ENCODE peak calls at places on chromosomes 1 and 21, in eight cellular contexts. Y is HT1080; G is breast epithelium; Z is activated gamma-delta T cell treated with Interleukin-2 at 50 U/mL for 16 hours; D is activated naive CD4-positive, alpha-beta T cell; L is activated T-cell treated with anti-CD3 and anti-CD28 coated beads, Interleukin-2, amount 50 U/mL, for 24 hours; M is glomerular endothelial cell; J is activated CD4-positive, alpha-beta memory T cell treated with anti-CD3 and anti-CD28 coated beads, Interleukin-2, amount 10 ng/mL, durations not matched to agents 7 days and 5 days. S is an unnamed sample.

GRCh38 chr1:233412812-233413211 is 85.3 kb downstream of the MAP3K21 start:
- DNase-seq in Z (no peak), L (no peak), M (no peak), G (no peak), Y (no peak), D (no peak), J (no peak), S (no peak)

GRCh38 chr1:125087691-125088090 is 3902.9 kb downstream of the SRGAP2C start:
- DNase-seq in D (no peak), Y (no peak), L (no peak), Z (no peak), M (no peak), G (peak), J (no peak), S (no peak)

GRCh38 chr1:59971464-59971911 is 44.9 kb upstream of the CYP2J2 start:
- DNase-seq in M (no peak), Y (peak), L (peak), J (peak), G (peak), Z (peak), D (no peak), S (no peak)

GRCh38 chr21:42097860-42098259 is 26.7 kb downstream of the UMODL1 start:
- DNase-seq in Z (no peak), M (peak), D (no peak), G (no peak), J (no peak), L (no peak), Y (peak), S (peak)

GRCh38 chr1:43704838-43705237 is 2.5 kb upstream of the ST3GAL3 start:
- DNase-seq in Y (peak), G (peak), Z (no peak), D (no peak), L (no peak), J (no peak), M (no peak), S (no peak)

GRCh38 chr1:236009857-236010256 is 55.0 kb downstream of the NID1 start:
- DNase-seq in Y (no peak), D (no peak), M (peak), J (no peak), L (no peak), Z (no peak), G (no peak), S (peak)

GRCh38 chr1:175434268-175434860 is 241.8 kb upstream of the KIAA0040 start:
- DNase-seq in L (no peak), Y (peak), G (no peak), D (no peak), J (no peak), Z (no peak), M (no peak), S (no peak)

GRCh38 chr1:211843018-211843417 is 12.5 kb upstream of the LPGAT1 start:
- DNase-seq in G (no peak), D (no peak), Z (no peak), J (no peak), Y (no peak), M (no peak), L (no peak), S (no peak)

GRCh38 chr1:7366955-7367665 is 404.0 kb upstream of the VAMP3 start:
- DNase-seq in L (no peak), M (no peak), Y (no peak), G (no peak), Z (no peak), J (no peak), D (no peak), S (no peak)

GRCh38 chr1:60017831-60018230 is 55.7 kb downstream of the C1orf87 start:
- DNase-seq in G (no peak), Y (no peak), L (no peak), J (no peak), D (no peak), M (no peak), Z (no peak), S (no peak)

GRCh38 chr1:224211262-224211962 is 28.4 kb downstream of the DEGS1 start:
- DNase-seq in Y (peak), M (no peak), G (no peak), D (no peak), J (no peak), Z (no peak), L (no peak), S (peak)

GRCh38 chr1:19448491-19449439 is 36.6 kb downstream of the CAPZB start:
- DNase-seq in Y (peak), J (no peak), Z (no peak), L (peak), G (no peak), D (no peak), M (no peak), S (peak)

GRCh38 chr1:234731371-234732085 is 121.5 kb upstream of the IRF2BP2 start:
- DNase-seq in Z (no peak), Y (peak), G (no peak), L (peak), D (no peak), J (peak), M (no peak), S (no peak)

GRCh38 chr1:232435746-232436145 is 194.2 kb downstream of the SIPA1L2 start:
- DNase-seq in J (no peak), G (no peak), Y (no peak), L (no peak), D (no peak), M (no peak), Z (no peak), S (no peak)